ENCODE peak calls at places on chromosomes 4 and X, in eight cellular contexts. G is T1000, M is transverse colon, W is DMS153, H is neural crest cell, V is GM12892, I is astrocyte of the hippocampus, N is A549. E is an unnamed sample.

GRCh38 chr4:88195666-88196365 is 37.4 kb upstream of the ABCG2 start:
- DNase-seq in I (no peak), G (no peak), H (no peak), M (peak), W (no peak), V (no peak), N (peak), E (no peak)

GRCh38 chr4:176422511-176422910 is 102.7 kb downstream of the SPCS3 start:
- DNase-seq in W (no peak), N (no peak), G (no peak), I (no peak), H (no peak), V (no peak), M (no peak), E (no peak)

GRCh38 chr4:183721207-183722081 is 62.4 kb downstream of the TRAPPC11 start:
- DNase-seq in G (no peak), H (no peak), I (peak), N (peak), M (peak), V (no peak), W (no peak), E (peak)

GRCh38 chr4:108168672-108169562 is at the start of gene LEF1:
- DNase-seq in I (peak), H (peak), V (peak), W (peak), M (peak), N (no peak), G (peak), E (no peak)

GRCh38 chr4:93199492-93199891 is 629.1 kb upstream of the ATOH1 start:
- DNase-seq in V (no peak), H (peak), M (no peak), G (no peak), W (peak), N (peak), I (peak), E (no peak)

GRCh38 chr4:141541851-141542250 is 94.5 kb upstream of the IL15 start:
- DNase-seq in M (no peak), N (no peak), G (no peak), I (no peak), W (no peak), V (no peak), H (no peak), E (no peak)

GRCh38 chr4:124018383-124019317 is 622.1 kb downstream of the SPRY1 start:
- DNase-seq in H (no peak), M (peak), G (no peak), W (peak), I (peak), N (no peak), V (peak), E (peak)

GRCh38 chr4:35516102-35516501 is 728.2 kb downstream of the ARAP2 start:
- DNase-seq in V (no peak), W (no peak), G (no peak), M (no peak), H (no peak), I (no peak), N (no peak), E (no peak)

GRCh38 chr4:187903700-187904099 is 91.9 kb upstream of the ZFP42 start:
- DNase-seq in W (no peak), H (no peak), G (no peak), M (no peak), N (no peak), V (no peak), I (peak), E (no peak)

GRCh38 chrX:116317409-116317808 is 119.0 kb upstream of the SLC6A14 start:
- DNase-seq in G (no peak), N (no peak), M (no peak), V (no peak), W (no peak), H (no peak), I (peak), E (no peak)

GRCh38 chr4:80192937-80193336 is 4.4 kb upstream of the PRDM8 start:
- DNase-seq in G (peak), V (no peak), M (no peak), I (no peak), N (no peak), W (no peak), H (no peak), E (no peak)

GRCh38 chr4:147049940-147050852 is 104.5 kb upstream of the TTC29 start:
- DNase-seq in W (no peak), M (no peak), H (no peak), I (peak), V (no peak), G (no peak), N (no peak), E (no peak)

GRCh38 chr4:123503698-123504389 is 107.2 kb downstream of the SPRY1 start:
- DNase-seq in V (no peak), W (no peak), G (no peak), I (no peak), H (no peak), M (no peak), N (no peak), E (no peak)

GRCh38 chrX:16610121-16610565 is 39.8 kb upstream of the S100G start:
- DNase-seq in I (peak), G (no peak), W (no peak), V (no peak), H (no peak), M (no peak), N (no peak), E (no peak)

GRCh38 chr4:153267915-153268694 is 63.9 kb downstream of the TRIM2 start:
- DNase-seq in I (no peak), M (peak), N (no peak), V (no peak), W (no peak), G (no peak), H (no peak), E (no peak)

GRCh38 chrX:16827225-16827624 is 41.0 kb downstream of the TXLNG start:
- DNase-seq in G (no peak), V (no peak), I (peak), N (no peak), M (no peak), H (no peak), W (no peak), E (no peak)

GRCh38 chrX:79259073-79259689 is 108.0 kb downstream of the ITM2A start:
- DNase-seq in N (no peak), M (no peak), V (no peak), G (no peak), I (no peak), W (no peak), H (no peak), E (peak)

GRCh38 chr4:38117614-38118013 is 157.4 kb downstream of the PTTG2 start:
- DNase-seq in G (no peak), M (no peak), H (no peak), W (no peak), I (no peak), N (no peak), V (no peak), E (no peak)

GRCh38 chr4:112523008-112523440 is 7.0 kb upstream of the NEUROG2 start:
- DNase-seq in W (no peak), N (peak), V (no peak), I (peak), M (peak), H (peak), G (no peak), E (no peak)

GRCh38 chr4:67437974-67438713 is 107.2 kb downstream of the CENPC start:
- DNase-seq in V (no peak), W (no peak), I (peak), H (no peak), M (no peak), N (no peak), G (no peak), E (no peak)

GRCh38 chrX:10447577-10448214 is 172.7 kb downstream of the MID1 start:
- DNase-seq in M (no peak), G (no peak), N (peak), V (no peak), H (no peak), W (no peak), I (peak), E (no peak)

GRCh38 chrX:110915120-110915519 is 119.5 kb upstream of the CHRDL1 start:
- DNase-seq in G (no peak), V (no peak), M (no peak), H (no peak), W (no peak), I (peak), N (no peak), E (no peak)

GRCh38 chrX:34365482-34365881 is 233.4 kb upstream of the FAM47A start:
- DNase-seq in W (no peak), M (no peak), H (peak), V (no peak), I (peak), G (no peak), N (peak), E (no peak)

GRCh38 chr4:77473509-77473908 is 132.1 kb upstream of the CXCL13 start:
- DNase-seq in M (no peak), W (no peak), I (peak), V (no peak), H (no peak), N (peak), G (no peak), E (no peak)

GRCh38 chr4:25677943-25678342 is 22.3 kb downstream of the SLC34A2 start:
- DNase-seq in M (no peak), I (no peak), H (no peak), N (no peak), V (no peak), G (no peak), W (no peak), E (no peak)

GRCh38 chr4:82770607-82771006 is 28.0 kb downstream of the SCD5 start:
- DNase-seq in I (no peak), W (no peak), V (no peak), G (no peak), H (no peak), N (no peak), M (no peak), E (no peak)

GRCh38 chr4:179097741-179098140 is 1655.5 kb upstream of the AGA start:
- DNase-seq in N (no peak), V (no peak), G (no peak), I (peak), M (no peak), W (no peak), H (peak), E (no peak)

GRCh38 chrX:152817082-152817744 is 13.3 kb downstream of the CETN2 start:
- DNase-seq in N (peak), M (peak), W (no peak), I (peak), G (no peak), H (peak), V (no peak), E (no peak)

GRCh38 chrX:68462653-68463052 is 29.4 kb upstream of the OPHN1 start:
- DNase-seq in I (peak), V (no peak), W (no peak), N (peak), G (no peak), H (peak), M (no peak), E (no peak)